ENCODE peak calls at places on chromosome 12, in ten cellular contexts. One of them, this sample, is unnamed.

GRCh38 chr12:24020391-24021163 is 71.1 kb upstream of the SOX5 start:
- DNase-seq in GM13976: no peak
- DNase-seq in SW 1271: no peak
- DNase-seq in stimulated activated CD4-positive, alpha-beta T cell treated with anti-CD3 and anti-CD28 coated beads, Interleukin-4, amount 100 ng/mL, for 1 hour: no peak
- DNase-seq in T follicular helper cell: no peak
- DNase-seq in activated T-helper 1 cell treated with Interleukin-2 at 50 U/mL for 16 hours: no peak
- DNase-seq in nephron progenitor cell: no peak
- DNase-seq in NCI-H524: no peak
- DNase-seq in T-helper 17 cell: no peak
- DNase-seq in B cell: no peak
- DNase-seq in this sample: no peak

GRCh38 chr12:108683906-108684556 is 47.3 kb downstream of the CORO1C start:
- DNase-seq in SW 1271: no peak
- DNase-seq in activated T-helper 1 cell treated with Interleukin-2 at 50 U/mL for 16 hours: no peak
- DNase-seq in T follicular helper cell: no peak
- DNase-seq in nephron progenitor cell: no peak
- DNase-seq in T-helper 17 cell: no peak
- DNase-seq in NCI-H524: no peak
- DNase-seq in stimulated activated CD4-positive, alpha-beta T cell treated with anti-CD3 and anti-CD28 coated beads, Interleukin-4, amount 100 ng/mL, for 1 hour: no peak
- DNase-seq in GM13976: no peak
- DNase-seq in B cell: no peak
- DNase-seq in this sample: no peak

GRCh38 chr12:9649532-9649940 is 20.0 kb upstream of the CLEC2D start:
- DNase-seq in activated T-helper 1 cell treated with Interleukin-2 at 50 U/mL for 16 hours: no peak
- DNase-seq in T-helper 17 cell: no peak
- DNase-seq in stimulated activated CD4-positive, alpha-beta T cell treated with anti-CD3 and anti-CD28 coated beads, Interleukin-4, amount 100 ng/mL, for 1 hour: peak
- DNase-seq in GM13976: no peak
- DNase-seq in T follicular helper cell: no peak
- DNase-seq in NCI-H524: no peak
- DNase-seq in SW 1271: no peak
- DNase-seq in nephron progenitor cell: peak
- DNase-seq in B cell: peak
- DNase-seq in this sample: peak

GRCh38 chr12:113757223-113758002 is 208.7 kb downstream of the RBM19 start:
- DNase-seq in SW 1271: peak
- DNase-seq in nephron progenitor cell: no peak
- DNase-seq in B cell: no peak
- DNase-seq in stimulated activated CD4-positive, alpha-beta T cell treated with anti-CD3 and anti-CD28 coated beads, Interleukin-4, amount 100 ng/mL, for 1 hour: no peak
- DNase-seq in T-helper 17 cell: no peak
- DNase-seq in activated T-helper 1 cell treated with Interleukin-2 at 50 U/mL for 16 hours: no peak
- DNase-seq in T follicular helper cell: no peak
- DNase-seq in NCI-H524: peak
- DNase-seq in GM13976: no peak
- DNase-seq in this sample: no peak

GRCh38 chr12:112439769-112440168 is 21.0 kb downstream of the PTPN11 start:
- DNase-seq in activated T-helper 1 cell treated with Interleukin-2 at 50 U/mL for 16 hours: no peak
- DNase-seq in T-helper 17 cell: no peak
- DNase-seq in GM13976: no peak
- DNase-seq in SW 1271: no peak
- DNase-seq in NCI-H524: no peak
- DNase-seq in B cell: no peak
- DNase-seq in T follicular helper cell: no peak
- DNase-seq in stimulated activated CD4-positive, alpha-beta T cell treated with anti-CD3 and anti-CD28 coated beads, Interleukin-4, amount 100 ng/mL, for 1 hour: no peak
- DNase-seq in nephron progenitor cell: no peak
- DNase-seq in this sample: no peak

GRCh38 chr12:111311011-111311410 is 57.9 kb downstream of the PHETA1 start:
- DNase-seq in T-helper 17 cell: no peak
- DNase-seq in GM13976: no peak
- DNase-seq in nephron progenitor cell: no peak
- DNase-seq in stimulated activated CD4-positive, alpha-beta T cell treated with anti-CD3 and anti-CD28 coated beads, Interleukin-4, amount 100 ng/mL, for 1 hour: no peak
- DNase-seq in T follicular helper cell: no peak
- DNase-seq in SW 1271: no peak
- DNase-seq in activated T-helper 1 cell treated with Interleukin-2 at 50 U/mL for 16 hours: no peak
- DNase-seq in B cell: no peak
- DNase-seq in NCI-H524: no peak
- DNase-seq in this sample: no peak

GRCh38 chr12:71166869-71167268 is 9.1 kb upstream of the TSPAN8 start:
- DNase-seq in activated T-helper 1 cell treated with Interleukin-2 at 50 U/mL for 16 hours: no peak
- DNase-seq in GM13976: no peak
- DNase-seq in T-helper 17 cell: no peak
- DNase-seq in stimulated activated CD4-positive, alpha-beta T cell treated with anti-CD3 and anti-CD28 coated beads, Interleukin-4, amount 100 ng/mL, for 1 hour: no peak
- DNase-seq in nephron progenitor cell: no peak
- DNase-seq in B cell: no peak
- DNase-seq in SW 1271: no peak
- DNase-seq in T follicular helper cell: no peak
- DNase-seq in NCI-H524: no peak
- DNase-seq in this sample: no peak

GRCh38 chr12:111034148-111034910 is 114.0 kb upstream of the MYL2 start:
- DNase-seq in B cell: peak
- DNase-seq in T-helper 17 cell: no peak
- DNase-seq in GM13976: no peak
- DNase-seq in stimulated activated CD4-positive, alpha-beta T cell treated with anti-CD3 and anti-CD28 coated beads, Interleukin-4, amount 100 ng/mL, for 1 hour: no peak
- DNase-seq in NCI-H524: no peak
- DNase-seq in nephron progenitor cell: peak
- DNase-seq in T follicular helper cell: no peak
- DNase-seq in SW 1271: peak
- DNase-seq in activated T-helper 1 cell treated with Interleukin-2 at 50 U/mL for 16 hours: no peak
- DNase-seq in this sample: no peak

GRCh38 chr12:50986961-50987737 is 34.8 kb downstream of the HIGD1C start:
- DNase-seq in B cell: peak
- DNase-seq in stimulated activated CD4-positive, alpha-beta T cell treated with anti-CD3 and anti-CD28 coated beads, Interleukin-4, amount 100 ng/mL, for 1 hour: no peak
- DNase-seq in GM13976: peak
- DNase-seq in nephron progenitor cell: peak
- DNase-seq in NCI-H524: peak
- DNase-seq in SW 1271: peak
- DNase-seq in T-helper 17 cell: no peak
- DNase-seq in T follicular helper cell: no peak
- DNase-seq in activated T-helper 1 cell treated with Interleukin-2 at 50 U/mL for 16 hours: no peak
- DNase-seq in this sample: peak

GRCh38 chr12:113071427-113072112 is 15.0 kb downstream of the DTX1 start:
- DNase-seq in nephron progenitor cell: no peak
- DNase-seq in T-helper 17 cell: no peak
- DNase-seq in NCI-H524: no peak
- DNase-seq in B cell: no peak
- DNase-seq in T follicular helper cell: no peak
- DNase-seq in activated T-helper 1 cell treated with Interleukin-2 at 50 U/mL for 16 hours: no peak
- DNase-seq in stimulated activated CD4-positive, alpha-beta T cell treated with anti-CD3 and anti-CD28 coated beads, Interleukin-4, amount 100 ng/mL, for 1 hour: no peak
- DNase-seq in SW 1271: no peak
- DNase-seq in GM13976: no peak
- DNase-seq in this sample: no peak

GRCh38 chr12:124523071-124523470 is 44.3 kb downstream of the NCOR2 start:
- DNase-seq in NCI-H524: peak
- DNase-seq in T follicular helper cell: no peak
- DNase-seq in GM13976: no peak
- DNase-seq in nephron progenitor cell: no peak
- DNase-seq in SW 1271: no peak
- DNase-seq in B cell: no peak
- DNase-seq in T-helper 17 cell: no peak
- DNase-seq in stimulated activated CD4-positive, alpha-beta T cell treated with anti-CD3 and anti-CD28 coated beads, Interleukin-4, amount 100 ng/mL, for 1 hour: no peak
- DNase-seq in activated T-helper 1 cell treated with Interleukin-2 at 50 U/mL for 16 hours: no peak
- DNase-seq in this sample: no peak

GRCh38 chr12:18810537-18811253 is 72.8 kb downstream of the CAPZA3 start:
- DNase-seq in activated T-helper 1 cell treated with Interleukin-2 at 50 U/mL for 16 hours: no peak
- DNase-seq in B cell: no peak
- DNase-seq in stimulated activated CD4-positive, alpha-beta T cell treated with anti-CD3 and anti-CD28 coated beads, Interleukin-4, amount 100 ng/mL, for 1 hour: no peak
- DNase-seq in nephron progenitor cell: no peak
- DNase-seq in SW 1271: no peak
- DNase-seq in GM13976: no peak
- DNase-seq in T follicular helper cell: no peak
- DNase-seq in NCI-H524: no peak
- DNase-seq in T-helper 17 cell: no peak
- DNase-seq in this sample: no peak

GRCh38 chr12:77615331-77615730 is 215.4 kb upstream of the NAV3 start:
- DNase-seq in T-helper 17 cell: no peak
- DNase-seq in stimulated activated CD4-positive, alpha-beta T cell treated with anti-CD3 and anti-CD28 coated beads, Interleukin-4, amount 100 ng/mL, for 1 hour: no peak
- DNase-seq in activated T-helper 1 cell treated with Interleukin-2 at 50 U/mL for 16 hours: no peak
- DNase-seq in NCI-H524: no peak
- DNase-seq in GM13976: no peak
- DNase-seq in T follicular helper cell: no peak
- DNase-seq in B cell: no peak
- DNase-seq in SW 1271: no peak
- DNase-seq in nephron progenitor cell: no peak
- DNase-seq in this sample: no peak

GRCh38 chr12:5000204-5000603 is 43.5 kb upstream of the KCNA5 start:
- DNase-seq in activated T-helper 1 cell treated with Interleukin-2 at 50 U/mL for 16 hours: no peak
- DNase-seq in T follicular helper cell: no peak
- DNase-seq in nephron progenitor cell: no peak
- DNase-seq in stimulated activated CD4-positive, alpha-beta T cell treated with anti-CD3 and anti-CD28 coated beads, Interleukin-4, amount 100 ng/mL, for 1 hour: no peak
- DNase-seq in B cell: no peak
- DNase-seq in T-helper 17 cell: no peak
- DNase-seq in GM13976: no peak
- DNase-seq in SW 1271: peak
- DNase-seq in NCI-H524: no peak
- DNase-seq in this sample: no peak

GRCh38 chr12:76895796-76896195 is 17.0 kb upstream of the CSRP2 start:
- DNase-seq in GM13976: no peak
- DNase-seq in activated T-helper 1 cell treated with Interleukin-2 at 50 U/mL for 16 hours: no peak
- DNase-seq in stimulated activated CD4-positive, alpha-beta T cell treated with anti-CD3 and anti-CD28 coated beads, Interleukin-4, amount 100 ng/mL, for 1 hour: no peak
- DNase-seq in B cell: no peak
- DNase-seq in nephron progenitor cell: no peak
- DNase-seq in SW 1271: no peak
- DNase-seq in T follicular helper cell: no peak
- DNase-seq in NCI-H524: no peak
- DNase-seq in T-helper 17 cell: no peak
- DNase-seq in this sample: no peak